ENCODE peak calls at places on chromosomes 6 and 20, in five cellular contexts. One of them, this sample, is unnamed.

GRCh38 chr6:134619789-134620188 is 301.9 kb upstream of the SGK1 start:
- DNase-seq in IMR-90: peak; percentile 89
- DNase-seq in mesenchymal stem cell: peak; percentile 84
- DNase-seq in H1: no peak
- DNase-seq in neuronal stem cell: no peak
- DNase-seq in this sample: no peak

GRCh38 chr20:50635676-50636600 is 55.4 kb downstream of the RIPOR3 start:
- DNase-seq in IMR-90: peak; percentile 49
- DNase-seq in mesenchymal stem cell: peak; percentile 88
- DNase-seq in H1: peak; percentile 99
- DNase-seq in neuronal stem cell: no peak
- DNase-seq in this sample: peak; percentile 94

GRCh38 chr6:10526156-10526555 is 5.0 kb downstream of the GCNT2 start:
- DNase-seq in IMR-90: no peak
- DNase-seq in mesenchymal stem cell: peak; percentile 22
- DNase-seq in H1: no peak
- DNase-seq in neuronal stem cell: no peak
- DNase-seq in this sample: peak; percentile 12

GRCh38 chr6:20647585-20647984 is 113.3 kb downstream of the CDKAL1 start:
- DNase-seq in IMR-90: no peak
- DNase-seq in mesenchymal stem cell: no peak
- DNase-seq in H1: no peak
- DNase-seq in neuronal stem cell: no peak
- DNase-seq in this sample: no peak

GRCh38 chr6:77511860-77512259 is 48.6 kb upstream of the HTR1B start:
- DNase-seq in IMR-90: no peak
- DNase-seq in mesenchymal stem cell: no peak
- DNase-seq in H1: no peak
- DNase-seq in neuronal stem cell: no peak
- DNase-seq in this sample: no peak

GRCh38 chr6:132964101-132964867 is 149.9 kb downstream of the RPS12 start:
- DNase-seq in IMR-90: peak; percentile 87
- DNase-seq in mesenchymal stem cell: peak; percentile 58
- DNase-seq in H1: no peak
- DNase-seq in neuronal stem cell: no peak
- DNase-seq in this sample: no peak

GRCh38 chr6:113169484-113169883 is 687.7 kb upstream of the MARCKS start:
- DNase-seq in IMR-90: peak; percentile 81
- DNase-seq in mesenchymal stem cell: peak; percentile 64
- DNase-seq in H1: no peak
- DNase-seq in neuronal stem cell: no peak
- DNase-seq in this sample: no peak

GRCh38 chr6:1746919-1747460 is 137.3 kb downstream of the FOXC1 start:
- DNase-seq in IMR-90: no peak
- DNase-seq in mesenchymal stem cell: no peak
- DNase-seq in H1: no peak
- DNase-seq in neuronal stem cell: no peak
- DNase-seq in this sample: no peak

GRCh38 chr6:107973594-107973993 is 15.6 kb upstream of the SEC63 start:
- DNase-seq in IMR-90: no peak
- DNase-seq in mesenchymal stem cell: no peak
- DNase-seq in H1: no peak
- DNase-seq in neuronal stem cell: no peak
- DNase-seq in this sample: no peak

GRCh38 chr6:14791525-14791924 is 454.3 kb upstream of the JARID2 start:
- DNase-seq in IMR-90: peak; percentile 78
- DNase-seq in mesenchymal stem cell: peak; percentile 59
- DNase-seq in H1: no peak
- DNase-seq in neuronal stem cell: no peak
- DNase-seq in this sample: no peak

GRCh38 chr20:57918546-57918945 is 208.7 kb upstream of the PMEPA1 start:
- DNase-seq in IMR-90: no peak
- DNase-seq in mesenchymal stem cell: no peak
- DNase-seq in H1: no peak
- DNase-seq in neuronal stem cell: no peak
- DNase-seq in this sample: no peak

GRCh38 chr6:142907017-142907470 is 37.9 kb downstream of the HIVEP2 start:
- DNase-seq in IMR-90: no peak
- DNase-seq in mesenchymal stem cell: no peak
- DNase-seq in H1: no peak
- DNase-seq in neuronal stem cell: no peak
- DNase-seq in this sample: no peak

GRCh38 chr20:54197621-54198604 is 10.0 kb upstream of the PFDN4 start:
- DNase-seq in IMR-90: peak; percentile 49
- DNase-seq in mesenchymal stem cell: no peak
- DNase-seq in H1: no peak
- DNase-seq in neuronal stem cell: no peak
- DNase-seq in this sample: no peak

GRCh38 chr20:39935921-39936320 is 753.1 kb downstream of the MAFB start:
- DNase-seq in IMR-90: no peak
- DNase-seq in mesenchymal stem cell: peak; percentile 26
- DNase-seq in H1: no peak
- DNase-seq in neuronal stem cell: no peak
- DNase-seq in this sample: no peak

GRCh38 chr20:60037120-60037499 is 78.9 kb downstream of the CDH26 start:
- DNase-seq in IMR-90: peak; percentile 59
- DNase-seq in mesenchymal stem cell: peak; percentile 13
- DNase-seq in H1: no peak
- DNase-seq in neuronal stem cell: no peak
- DNase-seq in this sample: peak; percentile 58

GRCh38 chr6:154508573-154509375 is 1.7 kb downstream of the CNKSR3 start:
- DNase-seq in IMR-90: peak; percentile 56
- DNase-seq in mesenchymal stem cell: peak; percentile 34
- DNase-seq in H1: no peak
- DNase-seq in neuronal stem cell: no peak
- DNase-seq in this sample: no peak

GRCh38 chr6:1070085-1070521 is 241.8 kb upstream of the FOXQ1 start:
- DNase-seq in IMR-90: peak; percentile 36
- DNase-seq in mesenchymal stem cell: peak; percentile 79
- DNase-seq in H1: no peak
- DNase-seq in neuronal stem cell: no peak
- DNase-seq in this sample: no peak

GRCh38 chr20:37382539-37383120 is 36.7 kb downstream of the SRC start:
- DNase-seq in IMR-90: no peak
- DNase-seq in mesenchymal stem cell: no peak
- DNase-seq in H1: no peak
- DNase-seq in neuronal stem cell: no peak
- DNase-seq in this sample: no peak

GRCh38 chr6:75143186-75143585 is 62.7 kb downstream of the COL12A1 start:
- DNase-seq in IMR-90: peak; percentile 90
- DNase-seq in mesenchymal stem cell: peak; percentile 37
- DNase-seq in H1: no peak
- DNase-seq in neuronal stem cell: no peak
- DNase-seq in this sample: no peak

GRCh38 chr6:101066481-101066880 is 185.4 kb upstream of the ASCC3 start:
- DNase-seq in IMR-90: no peak
- DNase-seq in mesenchymal stem cell: no peak
- DNase-seq in H1: no peak
- DNase-seq in neuronal stem cell: no peak
- DNase-seq in this sample: no peak

GRCh38 chr6:28383235-28384142 is 16.1 kb downstream of the ZSCAN12 start:
- DNase-seq in IMR-90: peak; percentile 93
- DNase-seq in mesenchymal stem cell: peak; percentile 92
- DNase-seq in H1: peak; percentile 94
- DNase-seq in neuronal stem cell: peak; percentile 83
- DNase-seq in this sample: peak; percentile 96

GRCh38 chr20:31573555-31574295 is 31.4 kb upstream of the ID1 start:
- DNase-seq in IMR-90: no peak
- DNase-seq in mesenchymal stem cell: peak; percentile 47
- DNase-seq in H1: no peak
- DNase-seq in neuronal stem cell: no peak
- DNase-seq in this sample: no peak
- H3K14ac ChIP-seq in IMR-90: peak overlapping the region; percentile 83
- H3K14ac ChIP-seq in mesenchymal stem cell: peak overlapping the region; percentile 86
- H3K14ac ChIP-seq in H1: no peak overlapping the region
- H3K14ac ChIP-seq in neuronal stem cell: no peak overlapping the region
- H3K14ac ChIP-seq in this sample: peak overlapping the region; percentile 20

DNA sequence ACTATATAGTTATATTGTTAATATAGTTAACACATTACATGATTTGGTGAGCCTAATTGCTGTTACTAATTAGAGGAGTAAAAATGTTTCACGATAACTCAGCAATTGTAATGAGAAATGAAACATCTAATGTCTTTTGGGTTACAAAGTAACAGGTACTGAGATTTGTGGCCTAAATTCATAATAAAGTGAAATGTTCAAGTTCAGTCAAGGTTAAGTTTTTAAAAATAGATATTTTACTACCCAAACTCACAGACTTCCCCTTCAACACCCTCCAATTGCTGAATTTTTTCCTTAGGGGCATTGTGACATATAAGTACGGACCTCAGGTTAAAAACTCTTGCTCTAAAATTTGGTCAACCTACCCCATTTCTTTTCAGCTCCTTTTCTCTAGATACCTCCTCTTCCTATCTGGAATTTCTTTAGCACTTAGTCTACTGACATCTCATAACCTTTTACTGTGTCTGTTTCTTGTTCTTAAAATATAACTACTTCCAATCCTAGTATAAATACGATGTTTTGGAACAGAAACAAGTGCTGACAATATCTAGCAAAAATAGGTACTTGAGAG is 112.3 kb upstream of the PRSS16 start:
- DNase-seq in IMR-90: no peak
- DNase-seq in mesenchymal stem cell: no peak
- DNase-seq in H1: no peak
- DNase-seq in neuronal stem cell: no peak
- DNase-seq in this sample: no peak
- H2BK15ac ChIP-seq in IMR-90: no peak overlapping the region
- H2BK15ac ChIP-seq in mesenchymal stem cell: no peak overlapping the region
- H2BK15ac ChIP-seq in H1: no peak overlapping the region
- H2BK15ac ChIP-seq in neuronal stem cell: no peak overlapping the region
- H2BK15ac ChIP-seq in this sample: no peak overlapping the region

GRCh38 chr6:159077123-159077522 is 32.3 kb upstream of the TAGAP start:
- DNase-seq in IMR-90: no peak
- DNase-seq in mesenchymal stem cell: no peak
- DNase-seq in H1: no peak
- DNase-seq in neuronal stem cell: no peak
- DNase-seq in this sample: no peak

GRCh38 chr6:159075506-159076100 is 30.8 kb upstream of the TAGAP start:
- DNase-seq in IMR-90: no peak
- DNase-seq in mesenchymal stem cell: no peak
- DNase-seq in H1: no peak
- DNase-seq in neuronal stem cell: no peak
- DNase-seq in this sample: no peak

GRCh38 chr6:159082039-159082815 is 37.4 kb upstream of the TAGAP start:
- DNase-seq in IMR-90: no peak
- DNase-seq in mesenchymal stem cell: no peak
- DNase-seq in H1: no peak
- DNase-seq in neuronal stem cell: no peak
- DNase-seq in this sample: no peak

GRCh38 chr6:159080217-159080976 is 35.6 kb upstream of the TAGAP start:
- DNase-seq in IMR-90: no peak
- DNase-seq in mesenchymal stem cell: no peak
- DNase-seq in H1: no peak
- DNase-seq in neuronal stem cell: no peak
- DNase-seq in this sample: no peak

GRCh38 chr6:159079367-159079766 is 34.6 kb upstream of the TAGAP start:
- DNase-seq in IMR-90: no peak
- DNase-seq in mesenchymal stem cell: no peak
- DNase-seq in H1: no peak
- DNase-seq in neuronal stem cell: no peak
- DNase-seq in this sample: no peak
- H2BK5ac ChIP-seq in IMR-90: no peak overlapping the region
- H2BK5ac ChIP-seq in mesenchymal stem cell: no peak overlapping the region
- H2BK5ac ChIP-seq in H1: no peak overlapping the region
- H2BK5ac ChIP-seq in neuronal stem cell: no peak overlapping the region
- H2BK5ac ChIP-seq in this sample: no peak overlapping the region

GRCh38 chr20:11267762-11268335 is 594.0 kb upstream of the JAG1 start:
- DNase-seq in IMR-90: no peak
- DNase-seq in mesenchymal stem cell: no peak
- DNase-seq in H1: no peak
- DNase-seq in neuronal stem cell: no peak
- DNase-seq in this sample: no peak
- H3K14ac ChIP-seq in IMR-90: peak overlapping the region; percentile 66
- H3K14ac ChIP-seq in mesenchymal stem cell: peak overlapping the region; percentile 53
- H3K14ac ChIP-seq in H1: no peak overlapping the region
- H3K14ac ChIP-seq in neuronal stem cell: peak overlapping the region; percentile 39
- H3K14ac ChIP-seq in this sample: no peak overlapping the region

GRCh38 chr20:16124491-16124890 is 448.8 kb downstream of the KIF16B start:
- DNase-seq in IMR-90: no peak
- DNase-seq in mesenchymal stem cell: no peak
- DNase-seq in H1: no peak
- DNase-seq in neuronal stem cell: no peak
- DNase-seq in this sample: no peak

GRCh38 chr20:16123623-16124022 is 449.6 kb downstream of the KIF16B start:
- DNase-seq in IMR-90: no peak
- DNase-seq in mesenchymal stem cell: no peak
- DNase-seq in H1: no peak
- DNase-seq in neuronal stem cell: no peak
- DNase-seq in this sample: no peak

GRCh38 chr20:16124911-16125776 is 448.1 kb downstream of the KIF16B start:
- DNase-seq in IMR-90: no peak
- DNase-seq in mesenchymal stem cell: no peak
- DNase-seq in H1: no peak
- DNase-seq in neuronal stem cell: no peak
- DNase-seq in this sample: no peak

GRCh38 chr20:16128538-16129106 is 444.6 kb downstream of the KIF16B start:
- DNase-seq in IMR-90: no peak
- DNase-seq in mesenchymal stem cell: no peak
- DNase-seq in H1: no peak
- DNase-seq in neuronal stem cell: no peak
- DNase-seq in this sample: no peak

DNA sequence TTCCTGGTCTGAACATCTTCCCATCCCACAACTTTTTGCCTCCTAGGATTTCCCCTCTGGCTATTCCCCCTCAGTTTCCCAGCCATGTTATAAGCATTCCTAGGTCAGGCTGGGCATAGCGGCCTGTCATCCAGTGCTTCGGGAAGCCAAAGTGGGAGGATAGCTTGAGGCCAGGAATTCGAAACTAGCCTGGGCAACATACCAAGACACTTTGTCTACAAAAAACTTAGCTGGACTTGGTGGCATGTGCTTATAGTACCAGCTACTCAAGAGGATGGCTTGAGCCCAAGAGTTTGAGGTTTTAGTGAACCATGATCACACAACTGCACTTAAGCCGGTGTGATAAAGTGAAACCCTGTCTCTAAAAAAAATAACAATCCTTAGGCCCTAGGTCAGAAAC is 447.4 kb downstream of the KIF16B start:
- DNase-seq in IMR-90: no peak
- DNase-seq in mesenchymal stem cell: no peak
- DNase-seq in H1: no peak
- DNase-seq in neuronal stem cell: no peak
- DNase-seq in this sample: no peak
- H2BK15ac ChIP-seq in IMR-90: no peak overlapping the region
- H2BK15ac ChIP-seq in mesenchymal stem cell: no peak overlapping the region
- H2BK15ac ChIP-seq in H1: no peak overlapping the region
- H2BK15ac ChIP-seq in neuronal stem cell: no peak overlapping the region
- H2BK15ac ChIP-seq in this sample: no peak overlapping the region

GRCh38 chr20:11697646-11698045 is 220.0 kb upstream of the BTBD3 start:
- DNase-seq in IMR-90: no peak
- DNase-seq in mesenchymal stem cell: no peak
- DNase-seq in H1: no peak
- DNase-seq in neuronal stem cell: no peak
- DNase-seq in this sample: no peak
- H2BK5ac ChIP-seq in IMR-90: no peak overlapping the region
- H2BK5ac ChIP-seq in mesenchymal stem cell: no peak overlapping the region
- H2BK5ac ChIP-seq in H1: no peak overlapping the region
- H2BK5ac ChIP-seq in neuronal stem cell: no peak overlapping the region
- H2BK5ac ChIP-seq in this sample: no peak overlapping the region

This sample was measured in H9.